ENCODE peak calls at places on chromosomes 7 and 10, in seven cellular contexts. S, N, V, U, F, K and G are unnamed samples.
A peak's percentile ranks its signal among the peaks of the same experiment; 100 is the strongest.

GRCh38 chr10:1048732-1049424 is at the start of gene IDI1:
- DNase-seq in S (peak; percentile 99), U (peak; percentile 99), V (peak; percentile 99), K (peak; percentile 99), N (peak; percentile 99), F (peak; percentile 98), G (peak; percentile 99)

GRCh38 chr7:6160191-6160623 is 112.2 kb downstream of the CYTH3 start:
- DNase-seq in F (peak; percentile 65), N (no peak), K (peak; percentile 57), U (peak; percentile 73), S (peak; percentile 52), V (peak; percentile 72), G (peak; percentile 79)

GRCh38 chr10:43138757-43139241 is 554 bp downstream of the CSGALNACT2 start:
- DNase-seq in N (peak; percentile 72), S (peak; percentile 38), U (no peak), K (no peak), V (peak; percentile 57), F (peak; percentile 55), G (peak; percentile 62)

GRCh38 chr7:136293272-136293671 is 316.1 kb upstream of the MTPN start:
- DNase-seq in N (peak; percentile 85), U (no peak), S (no peak), F (no peak), K (no peak), V (no peak), G (no peak)

GRCh38 chr10:46546591-46547330 is 9.7 kb downstream of the GPRIN2 start:
- DNase-seq in V (no peak), N (no peak), F (no peak), K (peak; percentile 91), S (no peak), U (peak; percentile 91), G (no peak)

GRCh38 chr10:34024708-34025425 is 690.4 kb upstream of the NRP1 start:
- DNase-seq in K (no peak), S (no peak), F (no peak), V (peak; percentile 63), N (no peak), U (no peak), G (no peak)

GRCh38 chr10:78396754-78397153 is 363.1 kb downstream of the RPS24 start:
- DNase-seq in S (no peak), K (no peak), V (no peak), U (no peak), N (no peak), F (no peak), G (no peak)

GRCh38 chr7:28953628-28954027 is 4.5 kb downstream of the TRIL start:
- DNase-seq in V (peak; percentile 28), U (no peak), F (peak; percentile 44), K (no peak), N (no peak), S (peak; percentile 59), G (peak; percentile 40)

GRCh38 chr10:101050206-101051069 is 11.4 kb upstream of the KAZALD1 start:
- DNase-seq in U (peak; percentile 86), S (peak; percentile 54), F (no peak), N (peak; percentile 83), V (peak; percentile 56), K (peak; percentile 79), G (peak; percentile 51)

GRCh38 chr7:157276731-157277562 is 59.9 kb upstream of the DNAJB6 start:
- DNase-seq in S (peak; percentile 28), F (peak; percentile 51), V (peak; percentile 67), K (no peak), U (peak; percentile 70), N (no peak), G (no peak)

GRCh38 chr7:158782638-158783490 is 46.4 kb downstream of the ESYT2 start:
- DNase-seq in S (peak; percentile 50), F (peak; percentile 12), K (peak; percentile 54), U (no peak), N (no peak), V (peak; percentile 73), G (peak; percentile 62)
- TF ChIP-seq CTCF in S (peak; percentile 49), F (peak; percentile 33), K (peak; percentile 44), U (peak; percentile 45), N (no peak), V (peak; percentile 44), G (peak; percentile 53)

GRCh38 chr10:70551971-70552422 is 50.5 kb downstream of the PRF1 start:
- DNase-seq in U (peak; percentile 83), S (peak; percentile 79), K (peak; percentile 79), F (peak; percentile 94), N (no peak), V (peak; percentile 94), G (peak; percentile 93)
- H3K4me3 ChIP-seq in U (no peak overlapping the region), S (no peak overlapping the region), K (no peak overlapping the region), F (no peak overlapping the region), N (no peak overlapping the region), V (no peak overlapping the region), G (no peak overlapping the region)

DNA sequence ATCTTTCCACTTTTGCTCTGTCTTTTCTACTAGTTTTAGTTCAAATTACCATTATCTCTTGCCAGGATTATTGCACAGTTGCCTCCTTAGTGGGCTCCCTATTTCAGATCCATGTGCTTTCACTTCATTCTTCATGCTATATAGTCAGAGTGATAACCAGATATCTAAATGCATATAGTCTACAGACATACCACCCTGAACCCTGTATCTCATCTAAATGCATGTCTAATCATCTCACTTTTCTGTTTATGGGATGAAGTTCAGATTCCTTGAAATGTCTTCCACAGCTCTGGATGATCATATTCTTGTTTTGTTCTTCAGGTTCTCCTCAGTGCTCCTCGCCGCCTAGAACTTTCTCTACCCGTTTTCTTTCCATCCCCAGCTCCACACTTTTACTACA is 13.8 kb downstream of the RSBN1L start:
- DNase-seq in V (no peak), N (no peak), U (no peak), K (no peak), F (no peak), S (no peak), G (no peak)
- TF ChIP-seq CTCF in V (no peak), N (no peak), U (no peak), K (no peak), F (no peak), S (no peak), G (no peak)

GRCh38 chr10:30056281-30056680 is 3.1 kb downstream of the JCAD start:
- DNase-seq in V (peak; percentile 9), K (no peak), S (no peak), F (peak; percentile 47), U (no peak), N (no peak), G (peak; percentile 43)

GRCh38 chr10:30056767-30057355 is 2.5 kb downstream of the JCAD start:
- DNase-seq in K (no peak), N (no peak), U (no peak), F (no peak), V (no peak), S (no peak), G (no peak)

GRCh38 chr10:30058570-30059132 is 735 bp downstream of the JCAD start:
- DNase-seq in K (no peak), V (no peak), S (no peak), F (no peak), U (peak; percentile 68), N (no peak), G (no peak)

GRCh38 chr10:30058111-30058510 is 1.3 kb downstream of the JCAD start:
- DNase-seq in V (no peak), S (no peak), K (no peak), F (no peak), N (no peak), U (no peak), G (no peak)

GRCh38 chr10:30057421-30057841 is 2.0 kb downstream of the JCAD start:
- DNase-seq in F (peak; percentile 40), U (no peak), K (no peak), V (peak; percentile 21), N (no peak), S (no peak), G (no peak)
- H3K4me3 ChIP-seq in F (peak overlapping the region; percentile 99), U (peak overlapping the region; percentile 68), K (peak overlapping the region; percentile 73), V (no peak overlapping the region), N (no peak overlapping the region), S (peak overlapping the region; percentile 65), G (no peak overlapping the region)

GRCh38 chr7:24980695-24981543 is 941 bp upstream of the OSBPL3 start:
- DNase-seq in V (peak; percentile 55), N (peak; percentile 71), S (peak; percentile 53), U (peak; percentile 68), K (peak; percentile 53), F (peak; percentile 36), G (peak; percentile 56)
- TF ChIP-seq CTCF in V (no peak), N (peak; percentile 18), S (no peak), U (no peak), K (no peak), F (no peak), G (peak; percentile 4)

GRCh38 chr10:126670886-126671285 is 393 bp upstream of the C10orf90 start:
- DNase-seq in V (no peak), U (no peak), S (no peak), K (no peak), N (no peak), F (no peak), G (no peak)

GRCh38 chr10:126669188-126669587 is 1.3 kb downstream of the C10orf90 start:
- DNase-seq in V (no peak), K (no peak), N (no peak), S (no peak), F (no peak), U (no peak), G (no peak)

GRCh38 chr10:126668505-126668904 is 2.0 kb downstream of the C10orf90 start:
- DNase-seq in S (no peak), N (no peak), U (no peak), K (no peak), F (no peak), V (no peak), G (no peak)

GRCh38 chr10:126671402-126671975 is 996 bp upstream of the C10orf90 start:
- DNase-seq in N (no peak), F (no peak), S (no peak), V (no peak), U (no peak), K (no peak), G (no peak)

DNA sequence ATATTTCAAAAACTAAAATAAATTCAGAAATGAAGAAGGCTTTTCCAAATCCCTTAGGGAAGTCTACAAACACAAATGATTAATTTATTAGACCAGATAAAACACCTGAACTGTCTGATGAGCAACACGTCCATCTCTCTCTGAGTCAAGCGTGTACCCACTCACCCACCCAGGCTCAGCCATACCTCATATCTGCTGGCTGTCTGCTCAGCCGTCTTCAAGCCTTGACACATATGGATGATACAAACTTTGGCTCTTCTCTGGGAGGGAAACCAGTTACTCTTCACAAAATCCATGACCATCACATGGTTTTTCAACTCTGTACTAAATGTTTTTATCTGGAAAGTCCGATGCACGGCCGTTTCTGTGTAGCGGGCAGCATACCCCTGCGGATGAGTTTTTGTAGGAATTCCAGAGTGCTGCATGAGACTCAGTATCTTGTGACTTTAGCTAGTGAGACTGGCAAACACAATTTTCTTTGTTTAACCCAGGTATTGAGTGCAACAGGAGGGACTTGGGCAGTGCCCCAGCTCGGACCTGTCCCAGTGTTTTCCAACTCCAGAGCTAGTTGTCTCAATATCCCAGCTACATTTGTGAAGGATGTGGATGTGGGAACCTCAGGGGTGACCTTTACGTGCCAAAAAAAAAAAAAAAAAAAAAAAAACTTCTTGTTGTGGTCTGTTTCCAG is at the start of gene C10orf90:
- DNase-seq in U (no peak), S (no peak), K (no peak), N (no peak), V (no peak), F (no peak), G (no peak)
- H3K4me3 ChIP-seq in U (no peak within 1 kb of the TSS), S (no peak within 1 kb of the TSS), K (no peak within 1 kb of the TSS), N (no peak within 1 kb of the TSS), V (no peak within 1 kb of the TSS), F (no peak within 1 kb of the TSS), G (no peak within 1 kb of the TSS)

GRCh38 chr7:1640376-1641172 is 29.5 kb upstream of the ELFN1 start:
- DNase-seq in S (no peak), U (no peak), V (no peak), K (peak; percentile 29), F (no peak), N (no peak), G (no peak)
- TF ChIP-seq CTCF in S (no peak), U (no peak), V (peak; percentile 9), K (no peak), F (no peak), N (peak; percentile 49), G (peak; percentile 14)